ENCODE peak calls at places on chromosomes 7 and 10, in four cellular contexts. M is adrenal gland, C is GM04504, W is left ventricle myocardium superior. O is an unnamed sample.

GRCh38 chr10:52653510-52653909 is 119.1 kb downstream of the MBL2 start:
- DNase-seq in C (no peak), M (no peak), W (peak; percentile 31), O (no peak)

GRCh38 chr10:95035343-95036283 is 33.7 kb downstream of the CYP2C8 start:
- DNase-seq in C (no peak), M (no peak), W (no peak), O (no peak)

GRCh38 chr10:74917481-74918077 is 91.2 kb downstream of the KAT6B start:
- DNase-seq in C (no peak), M (no peak), W (no peak), O (no peak)

GRCh38 chr7:35975851-35976454 is 175.1 kb downstream of the SEPTIN7 start:
- DNase-seq in C (peak; percentile 40), W (no peak), M (peak; percentile 69), O (peak; percentile 46)

GRCh38 chr10:87761153-87761552 is 56.9 kb downstream of the ATAD1 start:
- DNase-seq in C (no peak), W (no peak), M (no peak), O (no peak)

GRCh38 chr10:6953131-6953834 is 373.2 kb upstream of the PRKCQ start:
- DNase-seq in M (no peak), C (no peak), W (peak; percentile 58), O (no peak)

GRCh38 chr7:45240187-45240776 is 82.7 kb downstream of the RAMP3 start:
- DNase-seq in C (no peak), W (peak; percentile 49), M (peak; percentile 38), O (no peak)

GRCh38 chr10:97321032-97321806 is 2.1 kb downstream of the FRAT1 start:
- DNase-seq in C (no peak), W (peak; percentile 64), M (peak; percentile 57), O (peak; percentile 27)

GRCh38 chr10:7788640-7789335 is 811 bp downstream of the ATP5F1C start:
- DNase-seq in W (no peak), M (peak; percentile 28), C (no peak), O (no peak)

GRCh38 chr7:130891254-130892094 is 157.5 kb upstream of the KLF14 start:
- DNase-seq in M (peak; percentile 89), W (peak; percentile 61), C (peak; percentile 92), O (no peak)

GRCh38 chr10:132836248-132836831 is 50.4 kb upstream of the NKX6-2 start:
- DNase-seq in M (peak; percentile 84), W (peak; percentile 69), C (no peak), O (no peak)

GRCh38 chr10:90286941-90287340 is 570.9 kb downstream of the HTR7 start:
- DNase-seq in M (no peak), W (no peak), C (no peak), O (no peak)

GRCh38 chr7:103636153-103636552 is 190.1 kb upstream of the SLC26A5 start:
- DNase-seq in W (no peak), C (no peak), M (no peak), O (no peak)

GRCh38 chr7:77393261-77393660 is 22.9 kb downstream of the GSAP start:
- DNase-seq in C (no peak), W (no peak), M (no peak), O (no peak)

GRCh38 chr10:30282226-30282625 is 66.9 kb downstream of the MTPAP start:
- DNase-seq in C (no peak), M (no peak), W (no peak), O (no peak)

O was measured in NCI-H2171.